ENCODE peak calls at places on chromosomes 2 and 18, in five cellular contexts. X, F, H, I and D are unnamed samples.

GRCh38 chr18:2571200-2572143 is at the start of the genes METTL4 and NDC80:
- DNase-seq in X (peak; percentile 90), F (peak; percentile 92), H (peak; percentile 71), I (peak; percentile 79), D (peak; percentile 89)

GRCh38 chr18:25103468-25104155 is 248.4 kb downstream of the ZNF521 start:
- DNase-seq in X (no peak), F (no peak), H (no peak), I (no peak), D (no peak)

GRCh38 chr2:156565066-156565710 is 129.0 kb downstream of the GPD2 start:
- DNase-seq in X (no peak), F (peak; percentile 90), H (peak; percentile 27), I (peak; percentile 26), D (no peak)

GRCh38 chr2:1745171-1746023 is 1.1 kb upstream of the PXDN start:
- DNase-seq in X (no peak), F (no peak), H (no peak), I (no peak), D (no peak)

GRCh38 chr2:148935791-148936190 is 60.8 kb downstream of the KIF5C start:
- DNase-seq in X (no peak), F (peak; percentile 15), H (no peak), I (no peak), D (no peak)

GRCh38 chr18:31205273-31205672 is 42.6 kb upstream of the DSC1 start:
- DNase-seq in X (no peak), F (no peak), H (no peak), I (no peak), D (no peak)

GRCh38 chr18:79495591-79496071 is 99.9 kb downstream of the NFATC1 start:
- DNase-seq in X (no peak), F (no peak), H (no peak), I (no peak), D (no peak)

GRCh38 chr2:178863856-178864620 is 56.8 kb upstream of the TTN start:
- DNase-seq in X (no peak), F (peak; percentile 88), H (no peak), I (no peak), D (no peak)

GRCh38 chr2:224887159-224887558 is 155.1 kb downstream of the DOCK10 start:
- DNase-seq in X (peak; percentile 33), F (peak; percentile 18), H (no peak), I (no peak), D (no peak)

GRCh38 chr2:157196956-157197355 is 60.5 kb upstream of the GALNT5 start:
- DNase-seq in X (no peak), F (no peak), H (no peak), I (no peak), D (no peak)

GRCh38 chr2:144438722-144439508 is 81.0 kb downstream of the ZEB2 start:
- DNase-seq in X (no peak), F (no peak), H (no peak), I (no peak), D (no peak)

GRCh38 chr18:55097406-55098170 is 138.3 kb upstream of the CCDC68 start:
- DNase-seq in X (no peak), F (peak; percentile 50), H (no peak), I (no peak), D (no peak)

GRCh38 chr2:190533175-190533967 is 1.2 kb downstream of the NEMP2 start:
- DNase-seq in X (no peak), F (peak; percentile 52), H (no peak), I (no peak), D (no peak)

GRCh38 chr2:3039188-3040065 is 338.2 kb downstream of the EIPR1 start:
- DNase-seq in X (no peak), F (no peak), H (no peak), I (no peak), D (no peak)

GRCh38 chr2:72583376-72583775 is 242.5 kb downstream of the EXOC6B start:
- DNase-seq in X (no peak), F (no peak), H (no peak), I (no peak), D (no peak)

GRCh38 chr2:86087936-86088850 is 17.5 kb downstream of the POLR1A start:
- DNase-seq in X (peak; percentile 24), F (no peak), H (no peak), I (no peak), D (no peak)

GRCh38 chr18:30971338-30971956 is 71.1 kb downstream of the DSC3 start:
- DNase-seq in X (no peak), F (peak; percentile 70), H (no peak), I (peak; percentile 43), D (peak; percentile 14)

GRCh38 chr2:158797963-158798700 is 3.0 kb downstream of the DAPL1 start:
- DNase-seq in X (no peak), F (peak; percentile 44), H (no peak), I (no peak), D (no peak)

GRCh38 chr2:8583400-8584173 is 98.3 kb upstream of the ID2 start:
- DNase-seq in X (peak; percentile 84), F (no peak), H (no peak), I (peak; percentile 34), D (peak; percentile 40)

GRCh38 chr2:237118025-237118424 is 32.3 kb downstream of the COPS8 start:
- DNase-seq in X (no peak), F (peak; percentile 58), H (no peak), I (no peak), D (no peak)

GRCh38 chr2:164061129-164061746 is 325.4 kb upstream of the FIGN start:
- DNase-seq in X (no peak), F (peak; percentile 59), H (no peak), I (peak; percentile 45), D (peak; percentile 40)

GRCh38 chr2:237025090-237025865 is 60.4 kb upstream of the COPS8 start:
- DNase-seq in X (no peak), F (peak; percentile 87), H (peak; percentile 32), I (no peak), D (no peak)

GRCh38 chr18:12579775-12580174 is 78.1 kb downstream of the SPIRE1 start:
- DNase-seq in X (no peak), F (no peak), H (no peak), I (no peak), D (no peak)